ENCODE peak calls at places on chromosomes 6 and 20, in eight cellular contexts. One of them, this sample, is unnamed.

GRCh38 chr6:113184736-113185135 is 672.4 kb upstream of the MARCKS start:
- DNase-seq in Daoy: no peak
- DNase-seq in PC-3: no peak
- DNase-seq in NCI-H510A treated with DMSO at 0.1 percent for 48 hours: no peak
- DNase-seq in Ammon's horn: peak; percentile 37
- DNase-seq in GF-D8: no peak
- DNase-seq in CD8-positive, alpha-beta memory T cell: no peak
- DNase-seq in RWPE1: no peak
- DNase-seq in this sample: no peak

GRCh38 chr20:60115452-60115851 is 157.2 kb downstream of the CDH26 start:
- DNase-seq in RWPE1: no peak
- DNase-seq in PC-3: no peak
- DNase-seq in GF-D8: no peak
- DNase-seq in NCI-H510A treated with DMSO at 0.1 percent for 48 hours: no peak
- DNase-seq in Ammon's horn: no peak
- DNase-seq in CD8-positive, alpha-beta memory T cell: no peak
- DNase-seq in Daoy: no peak
- DNase-seq in this sample: no peak

GRCh38 chr20:57089701-57090144 is 176.7 kb downstream of the BMP7 start:
- DNase-seq in Ammon's horn: peak; percentile 73
- DNase-seq in PC-3: peak; percentile 83
- DNase-seq in RWPE1: peak; percentile 87
- DNase-seq in CD8-positive, alpha-beta memory T cell: peak; percentile 4
- DNase-seq in GF-D8: no peak
- DNase-seq in NCI-H510A treated with DMSO at 0.1 percent for 48 hours: peak; percentile 0
- DNase-seq in Daoy: peak; percentile 75
- DNase-seq in this sample: peak; percentile 89

GRCh38 chr6:113626470-113626869 is 230.7 kb upstream of the MARCKS start:
- DNase-seq in PC-3: no peak
- DNase-seq in CD8-positive, alpha-beta memory T cell: no peak
- DNase-seq in RWPE1: no peak
- DNase-seq in GF-D8: no peak
- DNase-seq in Daoy: no peak
- DNase-seq in Ammon's horn: no peak
- DNase-seq in NCI-H510A treated with DMSO at 0.1 percent for 48 hours: no peak
- DNase-seq in this sample: no peak

GRCh38 chr6:151391021-151391470 is 313 bp downstream of the ZBTB2 start:
- DNase-seq in Daoy: peak; percentile 82
- DNase-seq in Ammon's horn: no peak
- DNase-seq in PC-3: no peak
- DNase-seq in GF-D8: no peak
- DNase-seq in NCI-H510A treated with DMSO at 0.1 percent for 48 hours: peak; percentile 35
- DNase-seq in RWPE1: peak; percentile 64
- DNase-seq in CD8-positive, alpha-beta memory T cell: peak; percentile 79
- DNase-seq in this sample: peak; percentile 71

GRCh38 chr20:43959079-43959919 is 44.6 kb downstream of the TOX2 start:
- DNase-seq in NCI-H510A treated with DMSO at 0.1 percent for 48 hours: no peak
- DNase-seq in CD8-positive, alpha-beta memory T cell: peak; percentile 42
- DNase-seq in RWPE1: no peak
- DNase-seq in Ammon's horn: no peak
- DNase-seq in Daoy: peak; percentile 46
- DNase-seq in GF-D8: peak; percentile 57
- DNase-seq in PC-3: peak; percentile 19
- DNase-seq in this sample: no peak

GRCh38 chr6:134757911-134758361 is 192.0 kb downstream of the ALDH8A1 start:
- DNase-seq in CD8-positive, alpha-beta memory T cell: no peak
- DNase-seq in NCI-H510A treated with DMSO at 0.1 percent for 48 hours: no peak
- DNase-seq in RWPE1: peak; percentile 30
- DNase-seq in GF-D8: no peak
- DNase-seq in Daoy: peak; percentile 6
- DNase-seq in PC-3: peak; percentile 43
- DNase-seq in Ammon's horn: no peak
- DNase-seq in this sample: no peak

GRCh38 chr6:16559091-16559490 is 202.2 kb downstream of the ATXN1 start:
- DNase-seq in GF-D8: no peak
- DNase-seq in CD8-positive, alpha-beta memory T cell: no peak
- DNase-seq in Ammon's horn: no peak
- DNase-seq in PC-3: no peak
- DNase-seq in RWPE1: no peak
- DNase-seq in NCI-H510A treated with DMSO at 0.1 percent for 48 hours: no peak
- DNase-seq in Daoy: no peak
- DNase-seq in this sample: no peak

This sample was measured in progenitor cell of endocrine pancreas.